ENCODE peak calls at places on chromosomes 13 and 19, in four cellular contexts. H, R, N and Z are unnamed samples.

GRCh38 chr13:105147481-105147880 is 1388.0 kb downstream of the EFNB2 start:
- DNase-seq in H (no peak), R (no peak), N (no peak), Z (no peak)

GRCh38 chr19:56294557-56294956 is 20.1 kb downstream of the ZSCAN5A start:
- DNase-seq in H (no peak), R (no peak), N (no peak), Z (no peak)

GRCh38 chr19:55461974-55462628 is 659 bp upstream of the ISOC2 start:
- DNase-seq in H (no peak), R (no peak), N (no peak), Z (no peak)

GRCh38 chr13:51998723-51999471 is 12.4 kb downstream of the ATP7B start:
- DNase-seq in H (no peak), R (no peak), N (no peak), Z (no peak)

GRCh38 chr19:28820289-28820688 is 392.7 kb downstream of the UQCRFS1 start:
- DNase-seq in H (no peak), R (no peak), N (no peak), Z (no peak)

GRCh38 chr13:102970542-102970941 is 95.7 kb downstream of the SLC10A2 start:
- DNase-seq in H (no peak), R (no peak), N (no peak), Z (no peak)

GRCh38 chr19:17109962-17110598 is 34.5 kb downstream of the MYO9B start:
- DNase-seq in H (peak), R (no peak), N (no peak), Z (peak)

GRCh38 chr13:104286566-104287290 is 1220.5 kb upstream of the SLC10A2 start:
- DNase-seq in H (no peak), R (no peak), N (no peak), Z (no peak)

GRCh38 chr13:73767191-73767741 is 366.9 kb downstream of the KLF12 start:
- DNase-seq in H (no peak), R (no peak), N (no peak), Z (no peak)

GRCh38 chr19:11581740-11582139 is 4.3 kb upstream of the ACP5 start:
- DNase-seq in H (no peak), R (no peak), N (no peak), Z (peak)

GRCh38 chr13:39603424-39603947 is 493 bp upstream of the LHFPL6 start:
- DNase-seq in H (peak), R (no peak), N (no peak), Z (peak)

GRCh38 chr13:99086869-99087129 is 108.9 kb upstream of the DOCK9 start:
- DNase-seq in H (peak), R (peak), N (no peak), Z (no peak)

GRCh38 chr13:31224174-31224669 is 24.4 kb downstream of the B3GLCT start:
- DNase-seq in H (no peak), R (no peak), N (no peak), Z (no peak)

GRCh38 chr13:37342205-37342604 is 236.7 kb upstream of the CSNK1A1L start:
- DNase-seq in H (no peak), R (no peak), N (no peak), Z (no peak)

GRCh38 chr13:40789275-40790231 is at the start of gene SLC25A15:
- DNase-seq in H (peak), R (peak), N (peak), Z (peak)

GRCh38 chr19:13309853-13310252 is 159.6 kb downstream of the IER2 start:
- DNase-seq in H (no peak), R (no peak), N (no peak), Z (no peak)

GRCh38 chr13:27053235-27053884 is 118.3 kb downstream of the USP12 start:
- DNase-seq in H (no peak), R (no peak), N (no peak), Z (peak)

GRCh38 chr13:102877285-102877684 is 31.5 kb downstream of the ERCC5 start:
- DNase-seq in H (no peak), R (no peak), N (no peak), Z (peak)

GRCh38 chr13:28531195-28531955 is 36.4 kb upstream of the FLT1 start:
- DNase-seq in H (peak), R (no peak), N (no peak), Z (peak)

GRCh38 chr19:35903550-35904179 is 1.3 kb downstream of the HCST start:
- DNase-seq in H (peak), R (peak), N (peak), Z (peak)

GRCh38 chr19:37933965-37934364 is 27.0 kb downstream of the SIPA1L3 start:
- DNase-seq in H (no peak), R (no peak), N (no peak), Z (no peak)

GRCh38 chr19:39539165-39539518 is 819 bp downstream of the EID2 start:
- DNase-seq in H (no peak), R (no peak), N (no peak), Z (no peak)

GRCh38 chr13:79681069-79681468 is 200.1 kb downstream of the NDFIP2 start:
- DNase-seq in H (no peak), R (no peak), N (no peak), Z (no peak)

GRCh38 chr19:30386551-30387143 is 14.5 kb downstream of the ZNF536 start:
- DNase-seq in H (no peak), R (no peak), N (no peak), Z (no peak)

GRCh38 chr13:79226938-79227337 is 179.1 kb downstream of the RBM26 start:
- DNase-seq in H (no peak), R (no peak), N (no peak), Z (no peak)

GRCh38 chr13:106100261-106100919 is 435.1 kb downstream of the EFNB2 start:
- DNase-seq in H (no peak), R (no peak), N (no peak), Z (no peak)

GRCh38 chr19:498591-498950 is 2.3 kb downstream of the MADCAM1 start:
- DNase-seq in H (no peak), R (no peak), N (no peak), Z (peak)

DNA sequence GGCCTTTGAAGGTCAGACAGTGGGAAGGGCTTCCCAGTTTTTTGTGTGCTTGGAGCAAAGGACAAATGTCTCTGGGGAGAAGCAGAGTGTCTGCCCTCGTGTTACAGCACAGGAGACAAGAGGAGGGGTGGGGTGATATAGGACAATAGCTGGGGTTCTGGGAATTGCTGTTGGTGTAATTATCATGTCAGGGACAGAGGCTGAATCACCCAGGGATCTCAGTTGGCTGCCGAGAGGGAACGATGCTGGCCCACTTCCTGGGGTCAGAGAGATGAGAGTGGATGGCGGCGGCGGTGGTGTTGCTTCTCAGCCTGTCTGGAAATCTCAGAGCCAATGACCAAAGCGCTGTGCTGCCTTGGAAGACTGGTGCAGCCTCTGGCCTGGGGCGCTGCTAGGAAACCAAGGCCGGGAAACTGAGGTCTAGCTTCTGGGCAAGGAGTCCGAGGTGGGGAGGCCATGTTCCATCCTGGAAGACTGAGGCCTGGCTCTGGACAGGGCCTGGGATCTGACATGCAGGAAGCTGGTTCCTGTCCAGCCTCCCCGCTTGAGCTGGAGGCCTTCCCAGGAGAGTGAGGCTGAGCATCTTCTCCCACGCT is 1.3 kb downstream of the INAFM1 start:
- DNase-seq in H (peak), R (peak), N (no peak), Z (peak)
- H3K4me3 ChIP-seq in H (no peak), R (no peak), N (peak), Z (no peak)

GRCh38 chr13:41942462-41943094 is 18.3 kb downstream of the VWA8 start:
- DNase-seq in H (peak), R (no peak), N (no peak), Z (peak)
- TF ChIP-seq CTCF in H (no peak), R (no peak), N (peak), Z (peak)

DNA sequence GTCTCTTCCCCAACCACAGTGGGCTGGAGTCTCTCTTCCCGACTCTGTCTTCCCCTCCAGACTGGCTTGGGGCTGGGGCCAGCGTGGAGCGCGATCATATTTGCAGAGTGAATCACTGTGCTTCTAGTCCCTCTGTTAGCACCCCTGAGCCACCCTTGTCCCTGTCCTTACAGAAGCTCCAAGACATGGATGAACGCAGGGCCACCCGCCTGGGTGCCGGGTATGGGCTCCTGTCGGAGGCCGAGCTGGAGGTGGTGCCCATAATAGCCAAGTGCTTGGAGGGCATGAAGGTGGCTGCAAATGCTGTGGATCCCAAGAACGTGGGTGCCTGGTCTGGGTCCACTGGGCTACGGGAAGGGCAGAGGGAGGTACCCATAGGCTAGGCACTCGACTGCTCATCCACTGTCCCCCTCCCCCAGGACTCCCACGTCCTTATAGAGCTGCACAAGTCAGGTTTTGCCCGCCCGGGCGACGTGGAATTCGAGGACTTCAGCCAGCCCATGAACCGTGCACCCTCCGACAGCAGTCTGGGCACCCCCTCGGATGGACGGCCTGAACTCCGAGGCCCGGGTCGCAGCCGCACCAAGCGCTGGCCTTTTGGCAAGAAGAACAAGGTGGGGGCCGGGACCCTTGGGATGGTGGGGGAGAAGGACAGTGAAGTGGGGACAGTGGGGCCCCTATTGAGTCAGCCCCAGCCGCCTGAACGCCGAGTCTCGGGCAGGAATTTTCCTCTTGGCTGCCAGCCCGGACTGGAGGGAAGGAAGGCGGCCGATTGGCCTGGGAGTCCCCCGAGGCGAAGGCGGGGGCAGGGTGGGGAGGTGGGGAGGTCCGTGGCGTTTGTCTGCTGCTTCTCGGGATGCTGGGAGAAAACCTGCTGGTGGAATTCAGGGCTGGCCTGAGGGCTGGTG is 5.2 kb downstream of the TRIP10 start:
- DNase-seq in H (peak), R (peak), N (peak), Z (no peak)
- TF ChIP-seq POLR2A in H (peak), R (no peak), N (no peak), Z (no peak)

GRCh38 chr19:3370214-3370720 is 3.9 kb downstream of the NFIC start:
- DNase-seq in H (peak), R (peak), N (no peak), Z (no peak)
- H3K4me3 ChIP-seq in H (no peak), R (peak), N (peak), Z (no peak)

DNA sequence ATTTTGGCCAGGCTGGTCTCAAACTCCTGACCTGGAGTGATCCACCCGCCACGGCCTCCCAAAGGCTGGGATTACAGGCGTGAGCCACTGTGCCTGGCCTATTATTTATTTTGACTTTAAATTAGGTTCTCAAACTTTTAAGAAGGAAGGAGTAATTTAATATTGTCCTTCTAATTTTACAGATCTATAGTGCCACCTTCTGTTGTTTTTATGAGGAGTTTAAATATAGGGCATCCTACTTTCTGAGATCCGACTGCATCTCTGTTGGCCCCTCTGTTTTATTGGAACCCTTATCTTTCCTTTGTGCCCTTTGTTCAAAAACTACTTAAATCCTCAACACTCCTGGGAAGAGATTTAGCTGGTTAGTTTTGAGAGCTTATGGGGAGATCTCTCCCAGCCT is 25.4 kb upstream of the ZMYM5 start:
- DNase-seq in H (no peak), R (no peak), N (no peak), Z (peak)
- TF ChIP-seq CTCF in H (peak), R (no peak), N (no peak), Z (no peak)

DNA sequence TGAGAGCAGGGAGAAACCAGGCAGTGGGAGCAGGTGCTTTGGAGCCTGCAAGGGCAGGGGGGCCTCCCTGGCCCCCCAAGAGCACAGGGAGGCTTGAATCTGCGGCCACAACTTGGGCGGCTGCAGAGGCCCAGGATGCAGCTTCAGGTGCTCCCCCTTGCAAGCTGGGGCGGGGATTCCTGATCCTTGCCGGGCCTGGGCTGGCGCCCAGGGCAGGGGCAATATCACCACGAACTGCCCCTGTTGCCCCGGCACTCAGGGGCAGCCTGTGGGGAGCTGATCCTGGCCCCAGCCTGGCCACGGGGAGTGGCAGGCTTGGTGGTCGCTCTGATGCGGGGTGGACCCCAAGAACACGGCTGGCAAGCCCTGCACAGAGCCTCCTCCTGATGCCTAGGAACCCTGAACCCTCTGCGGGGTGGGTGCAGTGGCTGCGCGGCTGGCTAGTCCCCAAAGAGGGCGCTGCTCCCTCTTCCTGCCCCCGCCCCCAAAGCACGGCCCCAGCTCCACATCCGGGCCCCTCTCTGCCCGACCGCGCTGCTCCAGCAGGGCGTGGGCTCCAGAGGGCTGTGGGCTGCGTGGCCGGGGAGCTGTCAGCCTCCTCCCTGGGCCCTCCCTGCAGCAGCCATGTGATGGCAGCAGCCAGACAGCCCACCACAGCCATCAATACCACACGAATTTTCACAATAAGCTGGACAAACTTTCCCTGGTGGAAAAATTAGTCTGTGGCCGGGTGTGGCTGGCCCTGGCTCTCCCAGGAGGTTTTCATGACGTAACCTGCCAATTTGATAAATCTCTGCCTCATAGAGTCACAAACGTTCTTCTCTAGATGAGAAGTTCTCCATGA is 21.0 kb downstream of the TNFSF9 start:
- DNase-seq in H (no peak), R (no peak), N (no peak), Z (peak)
- TF ChIP-seq POLR2A in H (no peak), R (no peak), N (no peak), Z (no peak)

GRCh38 chr19:18606281-18607221 is at the start of gene CRLF1:
- DNase-seq in H (no peak), R (no peak), N (no peak), Z (no peak)
- H3K4me3 ChIP-seq in H (no peak), R (no peak), N (peak), Z (no peak)

GRCh38 chr13:109784590-109785140 is 1.7 kb downstream of the IRS2 start:
- DNase-seq in H (peak), R (peak), N (peak), Z (peak)
- TF ChIP-seq CTCF in H (peak), R (no peak), N (peak), Z (peak)

GRCh38 chr19:54159352-54160181 is at the start of gene LENG1:
- DNase-seq in H (peak), R (peak), N (peak), Z (peak)
- TF ChIP-seq POLR2A in H (peak), R (peak), N (peak), Z (peak)

GRCh38 chr13:76741624-76742023 is 144.6 kb downstream of the KCTD12 start:
- DNase-seq in H (no peak), R (no peak), N (no peak), Z (no peak)

GRCh38 chr13:76751278-76751677 is 134.9 kb downstream of the KCTD12 start:
- DNase-seq in H (no peak), R (no peak), N (no peak), Z (no peak)

DNA sequence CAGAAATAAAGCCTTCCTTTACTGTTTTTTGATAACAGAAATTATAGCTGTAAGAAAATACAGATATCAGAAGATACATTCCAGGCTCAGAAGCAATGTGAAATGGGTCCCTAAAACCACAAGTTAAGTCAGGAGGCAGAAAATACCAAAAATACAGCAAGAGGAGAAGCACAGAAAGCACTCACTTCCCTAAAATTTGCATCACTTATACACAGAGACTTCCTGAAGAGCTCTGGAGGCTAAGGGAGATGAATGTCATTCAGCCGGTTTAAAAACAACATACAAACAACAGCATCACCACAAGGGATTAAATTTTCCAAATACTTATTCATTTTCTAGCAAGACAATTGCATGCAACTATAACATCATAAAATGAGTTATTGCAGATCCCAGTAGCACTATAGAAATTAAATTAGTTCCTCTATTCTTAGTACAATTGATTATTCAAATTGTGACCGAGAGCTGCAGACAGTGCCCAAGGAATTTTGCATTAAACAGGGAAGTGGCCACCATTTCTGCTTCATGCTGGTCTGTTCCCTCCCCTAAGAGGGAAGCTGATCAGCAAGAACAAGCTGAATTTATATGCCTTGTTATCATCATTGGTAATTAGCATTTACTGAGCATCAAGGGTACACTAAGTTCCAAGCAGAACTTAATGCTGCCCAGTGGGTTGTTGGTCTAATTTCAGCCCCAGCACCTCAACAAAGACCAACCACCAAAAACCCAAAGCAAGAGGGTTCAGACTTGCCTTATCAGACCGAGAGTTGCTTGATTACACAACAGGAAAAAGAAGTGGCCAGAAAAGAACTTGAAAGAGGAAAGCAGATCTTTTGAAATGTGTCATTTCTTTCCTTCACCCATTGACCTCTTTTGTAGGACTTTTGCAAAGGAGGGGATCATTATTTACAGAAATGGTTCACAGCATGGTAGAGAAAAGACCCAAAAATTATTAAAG is 140.7 kb downstream of the KCTD12 start:
- DNase-seq in H (no peak), R (no peak), N (no peak), Z (peak)
- H3K4me3 ChIP-seq in H (no peak), R (no peak), N (no peak), Z (peak)